ENCODE peak calls at places on chromosomes 3 and 15, in nine cellular contexts. V is cardiac fibroblast; Y is activated CD4-positive, alpha-beta T cell treated with anti-CD3 and anti-CD28 coated beads for 48 hours; A is stimulated activated naive CD8-positive, alpha-beta T cell treated with anti-CD3 and anti-CD28 coated beads, Interleukin-15, amount 100 ng/mL, for 72 hours; C is left ventricle myocardium inferior; J is NCI-H2171 treated with DMSO at 0.1 percent for 48 hours; U is IMR-90; M is H7; I is OCI-M1. H is an unnamed sample.

GRCh38 chr15:74311734-74312444 is 55.6 kb downstream of the CYP11A1 start:
- DNase-seq in V (peak; percentile 57), Y (no peak), A (no peak), C (no peak), J (no peak), U (peak; percentile 8), M (peak; percentile 89), I (peak; percentile 82), H (no peak)

GRCh38 chr3:128296469-128297251 is 143.4 kb downstream of the EEFSEC start:
- DNase-seq in V (no peak), Y (no peak), A (no peak), C (peak; percentile 56), J (no peak), U (no peak), M (peak; percentile 1), I (no peak), H (no peak)

GRCh38 chr15:85027033-85027380 is 45.4 kb downstream of the PDE8A start:
- DNase-seq in V (no peak), Y (no peak), A (no peak), C (no peak), J (no peak), U (no peak), M (no peak), I (no peak), H (no peak)

GRCh38 chr3:17055374-17056276 is 170.9 kb downstream of the PLCL2 start:
- DNase-seq in V (peak; percentile 86), Y (no peak), A (no peak), C (no peak), J (no peak), U (peak; percentile 65), M (no peak), I (no peak), H (no peak)

GRCh38 chr3:194373912-194374311 is 4.4 kb upstream of the LRRC15 start:
- DNase-seq in V (no peak), Y (no peak), A (no peak), C (no peak), J (no peak), U (no peak), M (peak; percentile 67), I (no peak), H (no peak)

GRCh38 chr3:128482857-128483656 is 9.9 kb downstream of the GATA2 start:
- DNase-seq in V (peak; percentile 70), Y (no peak), A (no peak), C (no peak), J (no peak), U (peak; percentile 84), M (peak; percentile 86), I (peak; percentile 97), H (no peak)

GRCh38 chr15:54660356-54660755 is 536.4 kb downstream of the RSL24D1 start:
- DNase-seq in V (no peak), Y (no peak), A (no peak), C (no peak), J (no peak), U (no peak), M (no peak), I (no peak), H (no peak)

GRCh38 chr3:22106213-22106867 is 355.3 kb upstream of the ZNF385D start:
- DNase-seq in V (no peak), Y (no peak), A (no peak), C (no peak), J (no peak), U (no peak), M (no peak), I (no peak), H (no peak)

GRCh38 chr15:75161788-75162414 is 39.8 kb upstream of the C15orf39 start:
- DNase-seq in V (peak; percentile 44), Y (no peak), A (no peak), C (peak; percentile 43), J (no peak), U (no peak), M (no peak), I (peak; percentile 69), H (no peak)

GRCh38 chr15:28096720-28097431 is 2.2 kb downstream of the OCA2 start:
- DNase-seq in V (no peak), Y (no peak), A (no peak), C (no peak), J (no peak), U (no peak), M (peak; percentile 82), I (no peak), H (no peak)

GRCh38 chr15:68177747-68178146 is 27.4 kb downstream of the CALML4 start:
- DNase-seq in V (peak; percentile 29), Y (no peak), A (no peak), C (no peak), J (no peak), U (peak; percentile 61), M (no peak), I (no peak), H (no peak)

GRCh38 chr3:189132901-189133300 is 38.9 kb upstream of the TPRG1 start:
- DNase-seq in V (no peak), Y (no peak), A (no peak), C (no peak), J (no peak), U (no peak), M (no peak), I (no peak), H (no peak)

GRCh38 chr3:72082121-72082715 is 297.3 kb upstream of the PROK2 start:
- DNase-seq in V (peak; percentile 13), Y (no peak), A (no peak), C (no peak), J (no peak), U (no peak), M (no peak), I (peak; percentile 85), H (no peak)

GRCh38 chr15:69479971-69480370 is 27.4 kb downstream of the RPLP1 start:
- DNase-seq in V (no peak), Y (no peak), A (no peak), C (no peak), J (no peak), U (no peak), M (no peak), I (no peak), H (no peak)

GRCh38 chr15:62782100-62782791 is 260.3 kb upstream of the TPM1 start:
- DNase-seq in V (peak; percentile 93), Y (peak; percentile 9), A (no peak), C (peak; percentile 72), J (peak; percentile 14), U (peak; percentile 85), M (peak; percentile 78), I (peak; percentile 74), H (peak; percentile 57)

GRCh38 chr3:37765591-37766219 is 96.0 kb upstream of the CTDSPL start:
- DNase-seq in V (no peak), Y (no peak), A (no peak), C (peak; percentile 38), J (no peak), U (no peak), M (no peak), I (peak; percentile 71), H (no peak)

GRCh38 chr15:40388941-40389823 is 6.7 kb downstream of the KNSTRN start:
- DNase-seq in V (peak; percentile 96), Y (no peak), A (no peak), C (no peak), J (no peak), U (no peak), M (no peak), I (no peak), H (no peak)

GRCh38 chr3:31896643-31897433 is 84.2 kb downstream of the OSBPL10 start:
- DNase-seq in V (no peak), Y (no peak), A (no peak), C (no peak), J (no peak), U (no peak), M (peak; percentile 26), I (peak; percentile 16), H (no peak)

GRCh38 chr3:106130384-106131084 is 261.7 kb upstream of the CBLB start:
- DNase-seq in V (peak; percentile 81), Y (no peak), A (no peak), C (no peak), J (no peak), U (peak; percentile 87), M (peak; percentile 22), I (peak; percentile 87), H (no peak)

GRCh38 chr15:55695432-55695831 is 47.5 kb downstream of the PRTG start:
- DNase-seq in V (peak; percentile 3), Y (no peak), A (no peak), C (no peak), J (no peak), U (peak; percentile 5), M (peak; percentile 2), I (no peak), H (no peak)

GRCh38 chr15:39856357-39856756 is 63.7 kb downstream of the GPR176 start:
- DNase-seq in V (no peak), Y (no peak), A (no peak), C (no peak), J (no peak), U (no peak), M (no peak), I (no peak), H (no peak)

GRCh38 chr3:190326361-190326760 is 4.1 kb upstream of the CLDN1 start:
- DNase-seq in V (no peak), Y (no peak), A (no peak), C (no peak), J (no peak), U (no peak), M (no peak), I (no peak), H (no peak)

GRCh38 chr3:175655366-175655765 is 796.2 kb downstream of the NAALADL2 start:
- DNase-seq in V (peak; percentile 68), Y (no peak), A (no peak), C (no peak), J (no peak), U (peak; percentile 17), M (no peak), I (no peak), H (no peak)

GRCh38 chr15:62413147-62413546 is 248.1 kb upstream of the C2CD4B start:
- DNase-seq in V (no peak), Y (no peak), A (no peak), C (no peak), J (no peak), U (no peak), M (no peak), I (no peak), H (no peak)

GRCh38 chr3:122310361-122310760 is 14.7 kb upstream of the CSTA start:
- DNase-seq in V (no peak), Y (no peak), A (no peak), C (no peak), J (no peak), U (no peak), M (no peak), I (no peak), H (no peak)

GRCh38 chr3:138363322-138363721 is 14.9 kb downstream of the MRAS start:
- DNase-seq in V (no peak), Y (no peak), A (no peak), C (no peak), J (no peak), U (no peak), M (no peak), I (no peak), H (no peak)

GRCh38 chr15:52163321-52164190 is 27.6 kb downstream of the GNB5 start:
- DNase-seq in V (no peak), Y (peak; percentile 23), A (no peak), C (no peak), J (no peak), U (no peak), M (peak; percentile 70), I (peak; percentile 25), H (no peak)

GRCh38 chr3:46293991-46294833 is 52.0 kb downstream of the CCR3 start:
- DNase-seq in V (no peak), Y (peak; percentile 90), A (peak; percentile 86), C (no peak), J (no peak), U (no peak), M (no peak), I (no peak), H (no peak)

GRCh38 chr15:74262635-74263034 is 26.5 kb downstream of the CCDC33 start:
- DNase-seq in V (no peak), Y (no peak), A (no peak), C (no peak), J (no peak), U (no peak), M (no peak), I (no peak), H (no peak)

GRCh38 chr15:85581495-85581894 is 201.1 kb downstream of the AKAP13 start:
- DNase-seq in V (peak; percentile 83), Y (peak; percentile 34), A (peak; percentile 68), C (peak; percentile 71), J (no peak), U (no peak), M (no peak), I (no peak), H (no peak)

GRCh38 chr3:143170676-143171075 is 51.1 kb downstream of the CHST2 start:
- DNase-seq in V (peak; percentile 66), Y (no peak), A (no peak), C (no peak), J (peak; percentile 6), U (peak; percentile 31), M (no peak), I (peak; percentile 31), H (no peak)